ENCODE peak calls at places on chromosome 22, in seven cellular contexts. D is A549, P is IMR-90, G is HepG2, U is K562, J is GM12878, R is HCT116. N is an unnamed sample.

GRCh38 chr22:23716811-23717801 is 26.3 kb downstream of the RGL4 start:
- DNase-seq in R (peak; percentile 75), U (peak; percentile 86), P (peak; percentile 85), D (peak; percentile 88), J (peak; percentile 53), G (peak; percentile 67), N (peak; percentile 96)

GRCh38 chr22:48105254-48105653 is 1342.8 kb downstream of the TBC1D22A start:
- DNase-seq in R (no peak), G (no peak), P (no peak), D (no peak), U (no peak), J (no peak), N (no peak)

GRCh38 chr22:23522642-23523251 is 57.3 kb downstream of the IGLL1 start:
- DNase-seq in G (peak; percentile 36), D (no peak), U (no peak), P (no peak), J (no peak), R (no peak), N (no peak)

GRCh38 chr22:24327827-24328226 is 57.2 kb downstream of the SPECC1L start:
- DNase-seq in R (no peak), D (peak; percentile 9), J (no peak), P (no peak), U (no peak), G (no peak), N (no peak)

GRCh38 chr22:22244337-22245250 is at the start of gene VPREB1:
- DNase-seq in G (no peak), D (no peak), J (no peak), P (no peak), R (no peak), U (peak; percentile 9), N (no peak)

GRCh38 chr22:23781533-23781932 is 5.2 kb upstream of the SMARCB1 start:
- DNase-seq in G (no peak), U (no peak), R (no peak), J (no peak), P (peak; percentile 65), D (peak; percentile 29), N (no peak)

GRCh38 chr22:35914665-35915476 is 113.8 kb downstream of the RBFOX2 start:
- DNase-seq in J (no peak), R (peak; percentile 80), G (peak; percentile 91), U (peak; percentile 71), P (peak; percentile 91), D (peak; percentile 83), N (peak; percentile 51)

GRCh38 chr22:43755452-43755851 is 56.7 kb downstream of the EFCAB6 start:
- DNase-seq in J (no peak), R (no peak), U (no peak), G (no peak), P (no peak), D (no peak), N (no peak)

GRCh38 chr22:16932577-16932976 is 75.4 kb downstream of the GAB4 start:
- DNase-seq in D (peak; percentile 13), G (peak; percentile 3), R (no peak), U (no peak), P (no peak), J (no peak), N (no peak)

GRCh38 chr22:35150163-35151107 is 84.5 kb downstream of the ISX start:
- DNase-seq in D (peak; percentile 37), U (peak; percentile 41), P (peak; percentile 42), J (no peak), G (peak; percentile 36), R (peak; percentile 24), N (peak; percentile 94)

GRCh38 chr22:20591660-20592310 is 84.4 kb downstream of the MED15 start:
- DNase-seq in U (peak; percentile 86), R (peak; percentile 19), G (peak; percentile 45), D (no peak), J (no peak), P (peak; percentile 13), N (peak; percentile 23)

GRCh38 chr22:21975273-21975672 is 7.3 kb downstream of the TOP3B start:
- DNase-seq in G (no peak), P (no peak), D (no peak), U (no peak), J (no peak), R (no peak), N (no peak)

GRCh38 chr22:39117585-39118191 is 20.6 kb downstream of the APOBEC3H start:
- DNase-seq in G (peak; percentile 60), U (peak; percentile 42), P (peak; percentile 49), D (peak; percentile 55), J (peak; percentile 81), R (peak; percentile 53), N (no peak)

GRCh38 chr22:30312053-30312452 is 14.7 kb downstream of the TBC1D10A start:
- DNase-seq in J (no peak), P (peak; percentile 83), R (peak; percentile 51), D (no peak), G (no peak), U (no peak), N (no peak)

GRCh38 chr22:30310881-30311771 is 15.6 kb downstream of the TBC1D10A start:
- DNase-seq in P (peak; percentile 61), U (no peak), J (no peak), D (no peak), G (no peak), R (no peak), N (no peak)

GRCh38 chr22:30308096-30308495 is 18.6 kb downstream of the TBC1D10A start:
- DNase-seq in P (no peak), G (no peak), J (no peak), D (no peak), U (no peak), R (no peak), N (no peak)

GRCh38 chr22:30308518-30309230 is 18.1 kb downstream of the TBC1D10A start:
- DNase-seq in J (peak; percentile 65), R (no peak), G (no peak), U (no peak), P (peak; percentile 73), D (no peak), N (no peak)

DNA sequence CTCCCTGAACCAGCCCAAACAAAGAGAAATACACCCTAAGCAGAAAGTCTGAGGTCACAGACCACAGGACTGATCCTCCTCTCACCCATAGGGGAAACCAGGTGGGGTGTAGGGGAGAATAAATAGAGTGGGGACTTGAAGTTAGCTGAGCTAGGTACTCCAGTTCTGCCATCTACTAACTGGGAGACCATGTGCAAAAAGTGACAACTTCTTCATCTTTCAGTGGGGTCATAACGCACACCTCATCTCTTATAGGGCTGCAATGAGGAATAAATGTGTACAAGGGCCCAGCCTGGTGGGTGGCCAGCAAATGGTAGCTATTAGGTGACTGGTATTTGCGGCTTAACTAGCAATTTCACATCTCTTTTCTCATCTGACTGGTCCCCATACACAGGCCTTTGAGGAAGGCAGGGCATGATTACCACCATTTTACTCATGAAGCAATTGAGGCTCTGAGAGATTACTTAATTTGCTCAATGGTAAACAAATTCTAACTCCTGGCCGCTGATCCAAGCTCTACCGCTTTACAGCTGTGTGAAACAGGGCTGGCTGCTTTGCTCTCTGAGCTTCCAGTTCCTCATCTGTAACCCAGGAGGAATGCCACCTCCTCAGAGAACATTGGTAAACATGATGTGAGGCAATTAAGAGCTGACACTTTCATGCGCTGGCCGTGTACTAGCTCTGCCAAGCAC is 16.6 kb downstream of the TBC1D10A start:
- DNase-seq in R (no peak), J (peak; percentile 58), U (no peak), D (no peak), P (peak; percentile 72), G (no peak), N (no peak)
- TF ChIP-seq CEBPB in R (no peak), J (no peak), U (no peak), D (no peak), P (peak; percentile 58), G (no peak), N (no peak)

GRCh38 chr22:44884562-44884961 is 125.2 kb downstream of the PHF21B start:
- DNase-seq in G (no peak), U (no peak), J (no peak), D (no peak), P (no peak), R (no peak), N (no peak)

GRCh38 chr22:44887941-44888366 is 121.9 kb downstream of the PHF21B start:
- DNase-seq in J (no peak), D (no peak), R (no peak), G (no peak), P (no peak), U (no peak), N (no peak)

GRCh38 chr22:44885806-44886360 is 123.9 kb downstream of the PHF21B start:
- DNase-seq in P (no peak), J (no peak), R (no peak), U (no peak), G (no peak), D (no peak), N (no peak)

GRCh38 chr22:44883011-44883421 is 126.8 kb downstream of the PHF21B start:
- DNase-seq in G (no peak), R (no peak), U (no peak), J (no peak), P (no peak), D (no peak), N (no peak)

GRCh38 chr22:44884968-44885805 is 124.6 kb downstream of the PHF21B start:
- DNase-seq in G (peak; percentile 18), U (no peak), R (no peak), D (no peak), J (no peak), P (no peak), N (no peak)
- TF ChIP-seq CEBPB in G (no peak), U (no peak), R (no peak), D (no peak), J (no peak), P (no peak), N (no peak)

DNA sequence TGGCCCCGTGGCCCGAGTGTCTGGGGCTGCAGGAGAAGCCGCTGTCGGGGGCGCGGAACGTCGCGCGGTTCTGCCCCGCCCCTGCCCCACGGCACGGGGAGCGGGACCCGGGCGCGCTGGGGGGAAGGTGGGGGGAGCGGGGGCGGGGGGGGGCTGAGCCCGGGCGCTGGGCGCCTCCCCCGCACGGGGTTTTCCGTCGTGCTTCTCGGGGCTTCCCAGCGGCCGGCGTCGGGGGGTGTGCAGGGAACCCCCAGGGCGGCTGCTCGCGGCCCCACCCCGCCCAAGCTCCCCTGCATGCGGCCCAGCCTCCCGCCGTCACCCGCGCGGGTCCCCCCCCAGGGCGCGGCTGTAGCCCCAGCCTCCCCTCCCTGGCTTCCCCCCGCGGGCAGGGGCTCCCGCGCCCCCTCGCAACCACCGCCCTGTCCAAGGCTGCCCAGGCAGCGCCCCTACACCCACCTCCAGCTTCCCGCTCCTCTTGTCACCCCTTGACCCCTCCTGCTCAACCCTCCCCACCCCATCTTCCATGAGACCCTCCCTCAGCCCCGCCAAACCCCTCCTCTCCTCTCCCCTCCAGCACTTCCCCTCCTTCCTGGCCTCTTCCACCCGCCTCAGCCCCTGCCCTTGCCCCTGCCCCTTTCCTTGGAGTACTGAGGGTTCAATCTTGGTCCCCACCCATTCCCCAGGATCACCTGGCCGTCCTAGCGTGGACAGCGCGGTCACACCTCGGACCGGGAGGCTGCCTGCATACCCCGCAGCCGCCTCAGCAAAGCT is 1.7 kb downstream of the IL17REL start:
- DNase-seq in U (no peak), G (no peak), R (no peak), D (no peak), J (no peak), P (no peak), N (peak; percentile 54)
- TF ChIP-seq CEBPB in U (no peak), G (no peak), R (no peak), D (no peak), J (no peak), P (no peak), N (no peak)

DNA sequence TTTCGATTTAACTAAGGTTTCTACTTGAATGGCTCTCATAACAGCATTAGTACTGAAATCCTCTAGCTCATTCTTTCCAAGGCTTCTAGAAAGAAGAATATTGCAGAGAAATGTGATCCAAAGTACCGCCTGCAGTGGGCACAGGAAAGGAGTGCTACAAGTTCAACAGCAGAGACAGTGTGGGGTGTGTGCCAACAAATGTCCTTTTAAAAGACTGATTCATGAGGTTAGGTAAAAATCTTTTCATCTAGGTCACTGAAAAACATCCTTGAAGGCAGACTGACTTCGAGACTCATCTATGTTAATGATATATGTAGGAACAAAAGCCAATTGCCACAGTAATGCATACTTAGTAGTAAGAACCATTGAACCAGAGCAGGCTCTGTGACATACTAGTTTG is 349.1 kb upstream of the PITPNB start:
- DNase-seq in U (no peak), J (no peak), R (no peak), G (no peak), D (no peak), P (no peak), N (no peak)
- TF ChIP-seq CEBPB in U (no peak), J (no peak), R (no peak), G (no peak), D (no peak), P (no peak), N (no peak)